ENCODE peak calls at places on chromosomes 11 and 22, in four cellular contexts. S is CD4-positive, alpha-beta memory T cell; T is ovary; I is tibial artery. U is an unnamed sample.

GRCh38 chr11:119342362-119343130 is 1.9 kb upstream of the C1QTNF5 start:
- DNase-seq in S (no peak), T (no peak), I (no peak), U (no peak)

GRCh38 chr11:121763526-121763925 is 310.8 kb upstream of the SORL1-AS1 start:
- DNase-seq in S (no peak), T (no peak), I (no peak), U (no peak)

GRCh38 chr11:119832536-119832935 is 103.5 kb upstream of the NECTIN1 start:
- DNase-seq in S (no peak), T (peak), I (no peak), U (no peak)

GRCh38 chr22:24716602-24717001 is 57.9 kb downstream of the PIWIL3 start:
- DNase-seq in S (no peak), T (no peak), I (no peak), U (no peak)

GRCh38 chr11:96095884-96096301 is 172.0 kb upstream of the MTMR2 start:
- DNase-seq in S (no peak), T (no peak), I (no peak), U (no peak)

GRCh38 chr11:110433393-110434333 is 3.9 kb downstream of the FDX1 start:
- DNase-seq in S (no peak), T (no peak), I (no peak), U (no peak)

GRCh38 chr11:109085708-109086373 is 336.1 kb upstream of the C11orf87 start:
- DNase-seq in S (no peak), T (no peak), I (no peak), U (no peak)

GRCh38 chr11:113528982-113529381 is 53.8 kb upstream of the DRD2 start:
- DNase-seq in S (no peak), T (no peak), I (no peak), U (no peak)

GRCh38 chr11:65438257-65439151 is 15.9 kb downstream of the NEAT1 start:
- DNase-seq in S (no peak), T (no peak), I (no peak), U (no peak)

GRCh38 chr11:76794371-76795284 is 11.5 kb downstream of the TSKU start:
- DNase-seq in S (no peak), T (no peak), I (no peak), U (no peak)

GRCh38 chr11:12079726-12080556 is 30.4 kb upstream of the MICAL2 start:
- DNase-seq in S (no peak), T (peak), I (peak), U (no peak)

GRCh38 chr11:107040447-107041444 is 22.5 kb upstream of the GUCY1A2 start:
- DNase-seq in S (no peak), T (no peak), I (no peak), U (no peak)
- H3K27ac ChIP-seq in S (no peak), T (no peak), I (no peak), U (no peak)

GRCh38 chr22:17873804-17874203 is 99.5 kb upstream of the BID start:
- DNase-seq in S (no peak), T (no peak), I (no peak), U (no peak)
- H3K27ac ChIP-seq in S (no peak), T (no peak), I (no peak), U (no peak)

GRCh38 chr22:19964701-19965386 is 23.2 kb upstream of the TXNRD2 start:
- DNase-seq in S (no peak), T (no peak), I (no peak), U (no peak)
- H3K27ac ChIP-seq in S (no peak), T (no peak), I (no peak), U (no peak)

DNA sequence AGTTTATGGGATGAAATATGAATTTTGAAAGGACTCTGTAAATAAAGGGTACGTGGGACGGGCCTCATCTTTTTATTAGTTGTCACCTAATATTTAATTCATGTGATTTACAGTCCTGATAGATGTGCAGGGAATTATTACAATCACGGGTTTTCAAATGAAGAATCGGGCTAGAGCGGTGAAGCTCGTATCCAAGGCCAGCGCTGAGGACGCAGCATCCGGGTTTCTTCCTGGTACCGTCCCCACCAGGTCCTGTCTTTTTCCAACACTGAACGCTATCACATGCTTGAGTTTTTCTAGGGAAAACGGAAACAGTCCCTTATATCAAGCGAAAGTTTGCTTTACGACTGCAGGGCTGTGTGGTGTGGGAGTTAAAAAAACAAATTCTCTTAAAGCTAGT is 787 bp downstream of the SMDT1 start:
- DNase-seq in S (peak), T (peak), I (no peak), U (no peak)
- H3K27ac ChIP-seq in S (peak), T (peak), I (peak), U (peak)

GRCh38 chr11:75306529-75306928 is 44.9 kb downstream of the ARRB1 start:
- DNase-seq in S (no peak), T (no peak), I (no peak), U (no peak)
- H3K27ac ChIP-seq in S (no peak), T (no peak), I (no peak), U (no peak)

GRCh38 chr22:36914383-36914752 is 940 bp downstream of the CSF2RB start:
- DNase-seq in S (no peak), T (no peak), I (no peak), U (no peak)
- H3K27ac ChIP-seq in S (no peak), T (no peak), I (no peak), U (no peak)

DNA sequence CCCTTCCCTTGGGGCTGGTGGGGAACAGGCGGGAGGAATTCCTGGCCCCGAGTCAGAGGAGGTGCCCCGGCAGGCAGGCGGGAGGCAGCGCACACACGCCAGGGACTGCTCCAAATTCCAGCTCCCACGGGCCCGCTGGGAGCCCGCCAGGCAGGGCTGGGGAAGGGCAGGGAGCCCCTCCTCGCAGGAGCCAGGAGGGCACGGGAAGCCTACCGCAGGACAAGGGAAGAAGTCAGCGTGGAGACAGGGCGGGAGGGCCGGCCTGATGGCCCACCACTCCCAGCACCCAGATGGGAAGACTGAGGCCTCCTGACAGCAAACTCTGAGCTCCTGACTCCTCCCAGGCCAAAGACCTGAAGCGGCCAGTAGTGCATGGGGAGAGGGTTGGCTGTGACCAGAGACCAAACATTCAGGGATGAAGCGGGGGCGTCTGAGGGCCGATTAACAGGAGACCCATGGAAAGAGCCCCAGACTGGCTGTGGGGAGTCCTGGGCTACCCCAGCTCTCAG is 22.4 kb downstream of the RPL3 start:
- DNase-seq in S (no peak), T (no peak), I (no peak), U (no peak)
- H3K27ac ChIP-seq in S (no peak), T (peak), I (peak), U (no peak)

DNA sequence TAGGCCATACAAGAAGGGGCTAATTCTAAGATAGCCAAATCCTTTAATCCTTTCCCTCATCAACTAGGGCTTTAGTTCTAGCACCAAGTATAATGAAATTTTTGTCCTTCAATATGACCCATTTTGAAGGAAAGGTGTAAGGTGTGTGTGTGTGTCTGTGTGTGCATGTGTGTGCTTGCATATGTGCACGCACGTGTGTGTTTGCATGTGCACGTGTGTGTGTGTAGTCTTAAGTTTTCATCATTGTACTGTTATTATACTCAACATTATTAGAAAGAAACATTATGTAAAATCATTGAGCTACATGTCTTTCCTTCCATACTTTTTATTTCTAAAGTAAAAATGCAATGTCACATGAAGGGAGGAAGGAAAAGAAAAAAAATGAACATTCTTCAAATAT is 547.7 kb downstream of the FAM181B start:
- DNase-seq in S (no peak), T (no peak), I (no peak), U (no peak)
- H3K27ac ChIP-seq in S (no peak), T (no peak), I (no peak), U (no peak)

DNA sequence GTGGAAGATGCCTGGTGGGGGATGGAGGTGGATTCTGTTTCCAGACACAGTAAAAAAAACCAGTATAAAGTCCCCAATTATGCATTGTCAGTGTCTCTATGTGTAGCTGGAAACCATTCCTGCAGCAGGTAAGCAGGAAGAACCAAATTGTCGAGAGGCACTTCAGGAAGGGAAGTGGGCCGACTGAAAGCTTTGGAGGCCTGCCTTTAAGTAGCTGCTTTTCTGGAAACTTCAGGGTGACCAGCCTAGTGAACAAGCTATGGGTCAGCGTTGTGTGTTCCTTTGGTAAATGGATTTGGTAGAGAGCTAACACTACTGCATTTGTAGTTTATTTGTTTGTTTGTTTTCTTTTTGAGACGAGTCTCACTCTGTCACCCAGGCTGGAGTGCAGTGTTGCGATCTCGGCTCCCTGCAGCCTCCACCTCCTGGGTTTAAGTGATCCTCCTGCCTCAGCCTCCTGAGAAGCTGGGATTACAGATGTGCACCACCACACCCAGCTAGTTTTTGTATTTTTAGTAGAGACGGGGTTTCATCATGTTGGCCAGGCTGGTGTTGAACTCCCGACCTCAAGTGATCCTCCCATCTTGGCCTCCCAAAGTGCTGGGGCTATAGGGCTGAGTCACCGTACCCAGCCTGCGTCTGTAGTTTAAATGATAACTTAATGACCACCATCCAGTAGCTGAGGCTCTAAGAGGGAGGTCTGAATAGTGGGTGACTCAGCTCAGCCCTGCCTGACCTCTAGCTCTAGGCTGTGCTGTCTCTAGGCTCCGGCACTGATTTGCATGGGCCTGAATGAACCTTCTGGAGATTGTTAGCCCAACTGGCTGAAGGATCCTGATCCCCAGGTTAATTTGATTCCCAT is 12.8 kb downstream of the PTPRJ start:
- DNase-seq in S (no peak), T (no peak), I (no peak), U (no peak)
- H3K27ac ChIP-seq in S (no peak), T (no peak), I (no peak), U (no peak)

GRCh38 chr11:98679673-98680072 is 341.1 kb upstream of the CNTN5 start:
- DNase-seq in S (no peak), T (no peak), I (no peak), U (no peak)
- H3K27ac ChIP-seq in S (no peak), T (no peak), I (no peak), U (no peak)